ENCODE peak calls at places on chromosome 2, in six cellular contexts. E is brain microvascular endothelial cell, D is mammary epithelial cell, Q is sigmoid colon, K is lower lobe of right lung, V is SJCRH30. N is an unnamed sample. For H3K27me3, the result is how much of the 10 kb centered on the place peaks cover.

GRCh38 chr2:134736167-134736885 is 17.5 kb upstream of the TMEM163 start:
- DNase-seq in V (peak), K (no peak), Q (no peak), E (peak), D (peak), N (no peak)

GRCh38 chr2:241154915-241155314 is 4.6 kb downstream of the PPP1R7 start:
- DNase-seq in E (no peak), D (no peak), Q (no peak), V (no peak), K (no peak), N (no peak)

GRCh38 chr2:235669983-235670962 is 176.4 kb downstream of the AGAP1 start:
- DNase-seq in Q (peak), K (peak), V (no peak), E (peak), D (peak), N (peak)

GRCh38 chr2:240893363-240893828 is 2.6 kb downstream of the MAB21L4 start:
- DNase-seq in E (no peak), K (no peak), D (peak), V (peak), Q (no peak), N (peak)

GRCh38 chr2:138321458-138321857 is 180.1 kb upstream of the SPOPL start:
- DNase-seq in V (peak), E (no peak), K (no peak), D (no peak), Q (no peak), N (no peak)

GRCh38 chr2:237228226-237228625 is 142.5 kb downstream of the COPS8 start:
- DNase-seq in V (no peak), K (no peak), Q (no peak), D (no peak), E (no peak), N (no peak)

GRCh38 chr2:70725505-70725904 is 42.5 kb downstream of the ADD2 start:
- DNase-seq in Q (no peak), K (no peak), V (no peak), D (no peak), E (no peak), N (no peak)

GRCh38 chr2:197804758-197805597 is 585 bp downstream of the PLCL1 start:
- DNase-seq in E (no peak), Q (peak), V (no peak), D (no peak), K (peak), N (no peak)

GRCh38 chr2:2558476-2558875 is 227.4 kb upstream of the MYT1L start:
- DNase-seq in D (no peak), K (no peak), V (no peak), E (no peak), Q (no peak), N (no peak)

GRCh38 chr2:117726747-117727146 is 87.7 kb upstream of the DDX18 start:
- DNase-seq in E (no peak), V (no peak), Q (no peak), K (no peak), D (no peak), N (no peak)

GRCh38 chr2:144471316-144472045 is 48.4 kb downstream of the ZEB2 start:
- DNase-seq in Q (no peak), E (no peak), D (no peak), K (no peak), V (no peak), N (no peak)

GRCh38 chr2:194301946-194302345 is 1355.1 kb upstream of the SLC39A10 start:
- DNase-seq in Q (no peak), E (no peak), K (no peak), D (no peak), V (no peak), N (no peak)

GRCh38 chr2:120939595-120940318 is 204.1 kb downstream of the GLI2 start:
- DNase-seq in K (no peak), E (peak), D (peak), V (no peak), Q (no peak), N (peak)

GRCh38 chr2:187593697-187594096 is 39.5 kb upstream of the TFPI start:
- DNase-seq in V (no peak), Q (no peak), E (peak), K (no peak), D (peak), N (no peak)

GRCh38 chr2:34031097-34031496 is 432.0 kb upstream of the FAM98A start:
- DNase-seq in D (no peak), K (no peak), Q (no peak), V (peak), E (no peak), N (no peak)

GRCh38 chr2:239156516-239157265 is 244.1 kb downstream of the HDAC4 start:
- DNase-seq in Q (peak), V (peak), E (no peak), D (no peak), K (peak), N (no peak)

GRCh38 chr2:197813093-197813787 is 8.8 kb downstream of the PLCL1 start:
- DNase-seq in D (peak), V (peak), K (no peak), E (peak), Q (no peak), N (peak)

GRCh38 chr2:106197878-106198277 is 3.8 kb upstream of the UXS1 start:
- DNase-seq in E (peak), Q (no peak), V (peak), D (peak), K (no peak), N (no peak)

GRCh38 chr2:166365803-166366420 is 9.8 kb downstream of the SCN9A start:
- DNase-seq in Q (no peak), E (no peak), D (no peak), K (no peak), V (no peak), N (peak)

GRCh38 chr2:100321181-100321880 is 970 bp downstream of the LONRF2 start:
- DNase-seq in Q (no peak), E (peak), K (peak), D (peak), V (no peak), N (peak)

GRCh38 chr2:12243381-12243780 is 473.4 kb upstream of the TRIB2 start:
- DNase-seq in E (no peak), D (no peak), V (no peak), Q (no peak), K (no peak), N (no peak)

GRCh38 chr2:120767486-120768005 is 31.9 kb downstream of the GLI2 start:
- DNase-seq in D (no peak), V (no peak), E (no peak), K (peak), Q (peak), N (no peak)

GRCh38 chr2:23709311-23709710 is 217.6 kb downstream of the ATAD2B start:
- DNase-seq in E (no peak), K (no peak), D (no peak), V (no peak), Q (peak), N (no peak)

GRCh38 chr2:98372121-98372520 is 25.9 kb downstream of the CNGA3 start:
- DNase-seq in Q (no peak), V (no peak), D (no peak), K (no peak), E (no peak), N (no peak)

GRCh38 chr2:39851691-39852110 is 72.6 kb upstream of the THUMPD2 start:
- DNase-seq in K (no peak), D (peak), E (no peak), Q (no peak), V (peak), N (peak)

GRCh38 chr2:159010340-159010739 is 41.9 kb downstream of the TANC1 start:
- DNase-seq in Q (no peak), E (peak), V (peak), K (no peak), D (peak), N (peak)

GRCh38 chr2:210586381-210586780 is 30.0 kb downstream of the CPS1 start:
- DNase-seq in V (no peak), K (no peak), E (peak), D (no peak), Q (no peak), N (no peak)

GRCh38 chr2:40511661-40512213 is 59.8 kb upstream of the SLC8A1 start:
- DNase-seq in K (no peak), D (peak), E (peak), V (no peak), Q (peak), N (peak)

GRCh38 chr2:45964226-45964841 is 312.9 kb downstream of the PRKCE start:
- DNase-seq in V (peak), Q (peak), D (peak), E (peak), K (peak), N (peak)

GRCh38 chr2:225117061-225117716 is 74.9 kb upstream of the DOCK10 start:
- DNase-seq in E (no peak), D (no peak), V (peak), Q (no peak), K (no peak), N (peak)

GRCh38 chr2:26112201-26112600 is 60.7 kb upstream of the GAREM2 start:
- DNase-seq in E (no peak), K (no peak), D (no peak), Q (no peak), V (no peak), N (no peak)

GRCh38 chr2:26647981-26648380 is 6.8 kb upstream of the CIB4 start:
- DNase-seq in D (no peak), V (no peak), Q (no peak), K (no peak), E (no peak), N (no peak)

GRCh38 chr2:68612765-68613519 is 30.4 kb upstream of the PROKR1 start:
- DNase-seq in K (no peak), Q (no peak), E (no peak), V (no peak), D (no peak), N (no peak)

GRCh38 chr2:15765211-15765610 is 173.5 kb downstream of the DDX1 start:
- DNase-seq in E (no peak), V (no peak), D (no peak), K (no peak), Q (no peak), N (no peak)

GRCh38 chr2:228652366-228652765 is 470.9 kb upstream of the SPHKAP start:
- DNase-seq in V (no peak), D (no peak), Q (no peak), E (no peak), K (no peak), N (no peak)

GRCh38 chr2:180823546-180824141 is 156.8 kb upstream of the UBE2E3 start:
- DNase-seq in D (peak), Q (no peak), E (peak), K (no peak), V (no peak), N (no peak)

GRCh38 chr2:84878459-84878858 is 2.4 kb downstream of the TRABD2A start:
- DNase-seq in K (no peak), V (no peak), D (no peak), E (no peak), Q (peak), N (no peak)

GRCh38 chr2:84878896-84879594 is 1.8 kb downstream of the TRABD2A start:
- DNase-seq in D (no peak), E (no peak), K (no peak), V (no peak), Q (no peak), N (no peak)

GRCh38 chr2:84874381-84875212 is 6.3 kb downstream of the TRABD2A start:
- DNase-seq in E (peak), D (peak), K (no peak), Q (peak), V (no peak), N (no peak)

GRCh38 chr2:84875213-84875560 is 5.7 kb downstream of the TRABD2A start:
- DNase-seq in Q (peak), D (no peak), V (no peak), K (no peak), E (no peak), N (no peak)

GRCh38 chr2:84876369-84876768 is 4.5 kb downstream of the TRABD2A start:
- DNase-seq in K (no peak), D (no peak), E (no peak), Q (peak), V (no peak), N (no peak)
- H3K27me3 ChIP-seq in K (under half), D (under half), E (under half), Q (under half), V (under half), N (under half)

GRCh38 chr2:162073776-162074578 is at the start of gene DPP4:
- DNase-seq in E (no peak), K (peak), V (no peak), Q (peak), D (no peak), N (peak)

GRCh38 chr2:162074937-162075688 is 1.1 kb upstream of the DPP4 start:
- DNase-seq in Q (no peak), V (no peak), E (no peak), K (no peak), D (no peak), N (peak)

GRCh38 chr2:162074579-162074922 is 536 bp upstream of the DPP4 start:
- DNase-seq in Q (no peak), D (no peak), V (no peak), E (no peak), K (no peak), N (no peak)

GRCh38 chr2:162072181-162072702 is 1.8 kb downstream of the DPP4 start:
- DNase-seq in K (no peak), D (peak), V (no peak), Q (no peak), E (peak), N (no peak)

GRCh38 chr2:162072976-162073775 is 839 bp downstream of the DPP4 start:
- DNase-seq in Q (peak), E (no peak), K (peak), V (no peak), D (no peak), N (no peak)
- H3K4me3 ChIP-seq in Q (peak), E (peak), K (peak), V (no peak), D (peak), N (peak)

GRCh38 chr2:284896-285492 is 2.9 kb downstream of the ALKAL2 start:
- DNase-seq in K (no peak), V (no peak), E (no peak), D (no peak), Q (no peak), N (no peak)
- H3K27me3 ChIP-seq in K (under half), V (under half), E (under half), D (under half), Q (under half), N (under half)

DNA sequence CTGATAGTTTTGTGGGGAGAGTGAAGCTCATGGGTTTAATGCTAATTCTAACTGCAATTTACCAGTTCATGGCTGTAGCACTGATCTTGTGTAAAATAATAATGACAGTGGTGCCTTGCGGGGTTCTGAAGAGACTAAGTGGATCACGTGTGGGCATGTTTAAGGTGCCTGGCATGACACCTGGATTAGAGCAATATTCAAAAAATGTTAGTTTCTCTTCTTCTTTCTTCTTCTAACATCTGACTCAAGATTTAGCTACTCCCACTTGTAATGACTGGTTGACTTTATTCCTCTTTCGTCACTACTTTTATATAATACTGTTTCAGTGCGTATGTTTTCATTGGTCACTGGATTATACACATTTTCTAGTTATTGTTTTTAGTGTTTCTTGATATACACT is 662.4 kb upstream of the CNTNAP5 start:
- DNase-seq in K (no peak), Q (no peak), D (no peak), V (no peak), E (no peak), N (no peak)
- H3K4me3 ChIP-seq in K (no peak), Q (no peak), D (no peak), V (no peak), E (no peak), N (no peak)

DNA sequence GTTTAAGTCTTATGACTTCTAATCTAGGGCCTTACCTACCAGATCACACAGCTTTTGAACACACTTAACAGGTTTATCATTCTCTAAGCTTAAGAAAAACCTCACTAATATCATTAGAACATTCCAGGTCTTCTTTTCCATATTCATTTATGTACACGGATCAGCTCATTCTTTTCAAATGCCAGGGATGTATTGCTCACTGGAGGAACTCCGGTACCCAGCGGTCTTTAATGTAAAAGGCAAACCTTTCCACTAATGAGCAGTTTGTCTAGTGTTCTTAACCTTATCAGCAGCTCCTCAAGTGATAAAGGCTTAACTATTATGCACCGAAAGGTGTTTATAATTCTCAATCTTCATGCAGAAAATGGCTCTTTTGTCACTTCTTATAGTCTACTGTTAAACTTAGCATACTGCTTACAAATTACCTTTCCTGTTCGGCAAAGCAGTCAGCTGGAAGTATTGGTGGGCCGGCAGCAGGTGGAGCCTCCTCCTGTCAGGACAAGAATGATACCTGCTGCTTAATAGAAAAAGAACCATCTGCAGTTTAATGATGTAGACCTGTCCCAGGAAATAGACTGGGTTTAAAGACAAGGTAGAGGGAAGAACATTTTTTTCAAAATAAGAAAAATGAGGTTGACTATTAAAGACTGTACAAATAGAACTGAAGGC is 142.7 kb downstream of the FIGN start:
- DNase-seq in D (no peak), E (no peak), V (no peak), K (no peak), Q (no peak), N (no peak)
- H3K27me3 ChIP-seq in D (under half), E (under half), V (under half), K (under half), Q (under half), N (under half)

GRCh38 chr2:64202206-64202864 is 58.1 kb upstream of the PELI1 start:
- DNase-seq in V (no peak), E (peak), K (no peak), Q (no peak), D (peak), N (no peak)

GRCh38 chr2:64204006-64204632 is 59.9 kb upstream of the PELI1 start:
- DNase-seq in E (peak), V (no peak), Q (peak), K (peak), D (peak), N (no peak)

GRCh38 chr2:64203131-64204005 is 59.1 kb upstream of the PELI1 start:
- DNase-seq in K (no peak), V (no peak), Q (no peak), E (no peak), D (peak), N (no peak)

GRCh38 chr2:64205415-64205814 is 61.2 kb upstream of the PELI1 start:
- DNase-seq in V (no peak), E (no peak), Q (no peak), K (no peak), D (no peak), N (no peak)

GRCh38 chr2:64204716-64205115 is 60.5 kb upstream of the PELI1 start:
- DNase-seq in Q (no peak), V (no peak), K (no peak), D (no peak), E (no peak), N (no peak)
- H3K4me3 ChIP-seq in Q (peak), V (no peak), K (no peak), D (no peak), E (no peak), N (no peak)

DNA sequence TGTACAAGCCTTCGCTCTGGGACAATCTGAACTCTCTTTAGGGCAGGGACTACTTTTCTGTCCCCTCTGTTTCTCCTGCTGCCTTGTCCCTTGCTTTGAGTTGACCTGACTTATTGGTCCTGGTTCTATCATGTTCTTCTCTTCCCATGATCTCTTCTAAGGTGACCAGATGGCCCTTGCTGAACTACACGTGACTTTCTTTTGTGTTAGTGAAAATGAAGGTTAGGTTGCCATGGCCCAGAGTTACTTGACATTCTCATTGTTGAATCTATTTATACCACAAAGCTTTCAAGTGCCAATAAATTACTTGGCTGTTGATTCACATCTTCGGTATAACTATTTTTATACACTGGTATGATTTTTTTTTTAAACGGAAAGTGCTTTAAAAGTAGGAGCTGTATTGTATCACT is 24.4 kb downstream of the MRPL33 start:
- DNase-seq in K (no peak), Q (no peak), E (no peak), V (no peak), D (no peak), N (no peak)
- H3K27me3 ChIP-seq in K (under half), Q (under half), E (under half), V (under half), D (under half), N (under half)

DNA sequence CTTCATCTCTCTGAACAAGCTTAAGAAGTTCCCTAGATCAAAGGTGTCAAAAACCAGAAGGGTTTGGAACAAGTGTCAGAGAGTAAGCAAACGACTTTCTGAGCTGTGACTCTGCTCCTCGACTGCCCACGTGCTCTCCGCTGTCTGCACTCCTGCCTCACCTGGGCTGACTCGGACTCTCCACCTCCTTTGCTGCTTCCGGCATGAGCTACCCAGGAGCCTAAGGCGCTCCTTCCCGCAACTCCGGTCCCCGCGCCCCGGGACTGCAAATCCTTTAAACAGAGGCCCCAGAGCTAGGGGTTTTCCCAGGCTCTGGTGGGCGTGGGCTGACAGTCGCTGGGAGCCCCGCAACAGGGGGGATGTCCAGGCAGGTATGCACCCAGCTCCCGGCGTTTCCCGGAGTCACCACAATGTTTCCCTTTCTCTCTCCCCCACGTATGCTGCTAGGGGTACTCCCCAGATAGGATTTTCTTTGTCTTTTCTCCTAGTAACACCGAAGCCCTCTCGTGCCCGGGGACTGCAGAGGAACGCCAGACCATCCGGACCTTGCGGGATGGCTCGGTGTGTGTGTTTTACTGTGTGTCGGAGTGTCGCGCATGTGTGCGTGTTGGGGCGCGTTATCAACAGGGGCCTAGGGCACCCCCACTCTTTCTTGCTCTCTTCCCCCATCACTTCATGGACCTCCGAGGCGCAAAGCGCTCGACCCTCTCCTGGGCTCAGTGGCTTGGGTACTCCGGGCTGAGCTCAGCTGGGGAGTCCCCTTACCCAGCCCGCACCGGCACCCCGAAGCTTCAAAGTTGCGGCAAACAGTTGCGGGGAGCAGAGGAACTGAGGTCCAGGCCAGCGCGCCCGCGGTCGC is 719 bp upstream of the THSD7B start:
- DNase-seq in Q (no peak), E (no peak), D (peak), V (no peak), K (no peak), N (no peak)
- H3K4me3 ChIP-seq in Q (peak), E (no peak), D (peak), V (no peak), K (peak), N (no peak)